ENCODE peak calls at places on chromosomes 13 and 19, in nine cellular contexts. R is OCI-LY7; U is AG04450; H is HFF-Myc; G is HCT116; B is CD8-positive, alpha-beta memory T cell; T is epithelial cell of proximal tubule; Q is fibroblast of villous mesenchyme; O is AG09309. F is an unnamed sample.

GRCh38 chr19:50392759-50393158 is 8.6 kb downstream of the POLD1 start:
- DNase-seq in R (no peak), U (no peak), H (no peak), G (no peak), B (no peak), T (no peak), Q (no peak), O (no peak), F (no peak)

GRCh38 chr19:47447470-47448359 is 24.0 kb downstream of the SLC8A2 start:
- DNase-seq in R (peak), U (no peak), H (no peak), G (peak), B (peak), T (no peak), Q (peak), O (no peak), F (peak)

GRCh38 chr19:47284324-47284899 is 9.7 kb downstream of the INAFM1 start:
- DNase-seq in R (peak), U (peak), H (peak), G (no peak), B (peak), T (no peak), Q (peak), O (no peak), F (peak)

GRCh38 chr13:24043590-24044350 is 116.8 kb upstream of the SPATA13 start:
- DNase-seq in R (no peak), U (no peak), H (no peak), G (no peak), B (no peak), T (no peak), Q (no peak), O (no peak), F (no peak)

GRCh38 chr13:49356224-49356623 is 87.6 kb downstream of the CAB39L start:
- DNase-seq in R (no peak), U (peak), H (no peak), G (no peak), B (no peak), T (peak), Q (peak), O (peak), F (peak)

GRCh38 chr13:100506600-100507422 is 81.8 kb downstream of the GGACT start:
- DNase-seq in R (no peak), U (no peak), H (no peak), G (no peak), B (no peak), T (no peak), Q (no peak), O (no peak), F (no peak)

GRCh38 chr19:31659897-31660210 is 310.6 kb upstream of the TSHZ3 start:
- DNase-seq in R (no peak), U (no peak), H (no peak), G (no peak), B (no peak), T (no peak), Q (no peak), O (no peak), F (no peak)

GRCh38 chr13:27177852-27178251 is 6.2 kb upstream of the USP12 start:
- DNase-seq in R (no peak), U (no peak), H (no peak), G (no peak), B (no peak), T (no peak), Q (no peak), O (no peak), F (no peak)

GRCh38 chr19:52542984-52543664 is 15.7 kb downstream of the ZNF808 start:
- DNase-seq in R (no peak), U (no peak), H (no peak), G (no peak), B (no peak), T (no peak), Q (no peak), O (no peak), F (no peak)

GRCh38 chr19:18967358-18968146 is 26.5 kb upstream of the HOMER3 start:
- DNase-seq in R (no peak), U (no peak), H (no peak), G (no peak), B (no peak), T (peak), Q (peak), O (no peak), F (peak)

GRCh38 chr13:105778196-105778595 is 757.3 kb downstream of the EFNB2 start:
- DNase-seq in R (no peak), U (no peak), H (no peak), G (no peak), B (no peak), T (peak), Q (no peak), O (no peak), F (peak)

GRCh38 chr19:5495792-5496191 is 40.6 kb downstream of the ZNRF4 start:
- DNase-seq in R (no peak), U (no peak), H (no peak), G (no peak), B (no peak), T (no peak), Q (no peak), O (no peak), F (no peak)

GRCh38 chr19:17448190-17448967 is at the start of gene TMEM221:
- DNase-seq in R (peak), U (no peak), H (no peak), G (no peak), B (peak), T (no peak), Q (no peak), O (no peak), F (no peak)

GRCh38 chr13:108834193-108834592 is 204.8 kb downstream of the MYO16 start:
- DNase-seq in R (no peak), U (no peak), H (no peak), G (peak), B (no peak), T (no peak), Q (peak), O (no peak), F (peak)

GRCh38 chr13:98470920-98471319 is 106.0 kb downstream of the STK24 start:
- DNase-seq in R (no peak), U (no peak), H (no peak), G (no peak), B (no peak), T (no peak), Q (no peak), O (no peak), F (no peak)

GRCh38 chr19:41531438-41532311 is 44.3 kb upstream of the CEACAM21 start:
- DNase-seq in R (peak), U (no peak), H (no peak), G (no peak), B (peak), T (no peak), Q (peak), O (no peak), F (peak)

GRCh38 chr19:30319411-30319810 is 52.8 kb upstream of the ZNF536 start:
- DNase-seq in R (no peak), U (no peak), H (no peak), G (no peak), B (no peak), T (no peak), Q (no peak), O (no peak), F (no peak)

GRCh38 chr13:71801781-71802180 is 65.2 kb downstream of the DACH1 start:
- DNase-seq in R (no peak), U (no peak), H (no peak), G (no peak), B (no peak), T (no peak), Q (no peak), O (no peak), F (no peak)

GRCh38 chr13:84136582-84136981 is 254.3 kb upstream of the SLITRK1 start:
- DNase-seq in R (no peak), U (no peak), H (no peak), G (no peak), B (no peak), T (no peak), Q (no peak), O (no peak), F (no peak)

GRCh38 chr19:46616631-46617322 is 8.1 kb downstream of the PTGIR start:
- DNase-seq in R (peak), U (no peak), H (peak), G (peak), B (no peak), T (no peak), Q (peak), O (no peak), F (peak)

GRCh38 chr13:110915874-110916670 is 1.2 kb upstream of the ANKRD10 start:
- DNase-seq in R (no peak), U (no peak), H (no peak), G (no peak), B (no peak), T (no peak), Q (peak), O (peak), F (peak)

GRCh38 chr13:75581874-75582640 is 32.5 kb downstream of the UCHL3 start:
- DNase-seq in R (no peak), U (no peak), H (no peak), G (no peak), B (no peak), T (no peak), Q (no peak), O (no peak), F (no peak)

GRCh38 chr19:56348289-56348877 is 33.7 kb upstream of the ZSCAN5A start:
- DNase-seq in R (peak), U (no peak), H (no peak), G (peak), B (no peak), T (no peak), Q (peak), O (no peak), F (no peak)

GRCh38 chr19:2275588-2276428 is 6.2 kb downstream of the PEAK3 start:
- DNase-seq in R (no peak), U (no peak), H (no peak), G (no peak), B (no peak), T (no peak), Q (no peak), O (no peak), F (no peak)
- H3K4me3 ChIP-seq in R (no peak), U (no peak), H (no peak), G (no peak), B (no peak), T (no peak), Q (no peak), O (no peak), F (no peak)

DNA sequence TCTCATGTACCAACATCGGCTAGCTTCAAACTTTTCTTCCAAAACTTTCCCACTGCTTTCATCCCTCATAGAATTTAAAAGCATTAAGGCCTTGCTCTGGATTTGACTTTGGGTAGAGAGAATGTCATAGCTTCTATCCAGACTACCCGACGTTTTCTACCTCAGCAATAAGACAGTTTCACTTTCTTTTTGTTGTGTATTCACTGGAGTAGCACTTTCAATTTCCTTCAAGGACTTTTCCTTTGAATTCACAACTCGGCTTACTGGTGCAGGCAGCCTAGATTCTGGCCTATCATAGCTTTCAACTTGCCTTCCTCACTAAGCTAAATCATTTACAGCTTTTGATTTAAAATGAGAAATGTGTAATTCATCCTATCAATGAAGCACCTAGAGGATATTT is 420.4 kb upstream of the GPC6 start:
- DNase-seq in R (peak), U (no peak), H (no peak), G (no peak), B (no peak), T (peak), Q (peak), O (no peak), F (peak)
- H3K4me3 ChIP-seq in R (peak), U (peak), H (no peak), G (no peak), B (peak), T (peak), Q (peak), O (no peak), F (no peak)

GRCh38 chr19:44845612-44846454 is at the start of gene NECTIN2:
- DNase-seq in R (peak), U (peak), H (peak), G (peak), B (peak), T (peak), Q (peak), O (peak), F (peak)
- H3K4me3 ChIP-seq in R (peak), U (peak), H (peak), G (peak), B (peak), T (peak), Q (peak), O (peak), F (peak)

GRCh38 chr19:3696660-3696995 is 3.6 kb downstream of the PIP5K1C start:
- DNase-seq in R (no peak), U (no peak), H (no peak), G (no peak), B (no peak), T (no peak), Q (no peak), O (no peak), F (no peak)
- H3K4me3 ChIP-seq in R (no peak), U (no peak), H (no peak), G (no peak), B (no peak), T (no peak), Q (no peak), O (no peak), F (no peak)

GRCh38 chr19:40519352-40520322 is 52.8 kb downstream of the SPTBN4 start:
- DNase-seq in R (no peak), U (no peak), H (no peak), G (no peak), B (no peak), T (no peak), Q (peak), O (no peak), F (no peak)
- H3K4me3 ChIP-seq in R (no peak), U (no peak), H (no peak), G (no peak), B (no peak), T (no peak), Q (no peak), O (no peak), F (no peak)

DNA sequence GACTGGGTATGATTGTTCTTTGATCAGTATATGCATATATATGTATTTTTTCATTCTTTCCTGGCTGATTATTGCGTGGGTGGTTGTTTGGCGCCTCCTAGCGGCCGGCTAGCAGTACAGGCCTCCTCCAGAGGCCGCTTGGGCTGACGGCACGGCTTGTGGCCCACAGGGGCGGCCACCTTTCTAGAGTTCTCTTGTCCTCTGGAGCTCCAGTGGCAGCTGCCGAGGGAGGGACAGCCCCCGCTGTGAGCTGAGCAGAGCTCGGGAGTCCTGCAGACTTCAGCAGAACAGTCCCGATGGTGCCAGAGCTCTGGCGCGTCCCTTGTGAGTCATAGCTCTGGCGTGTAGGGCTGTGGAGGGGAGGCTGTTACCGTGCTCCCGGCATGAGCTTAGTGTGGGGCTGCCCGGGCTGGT is 22.5 kb upstream of the ZNF429 start:
- DNase-seq in R (peak), U (no peak), H (no peak), G (peak), B (peak), T (no peak), Q (peak), O (no peak), F (peak)
- H3K4me3 ChIP-seq in R (no peak), U (no peak), H (peak), G (no peak), B (no peak), T (no peak), Q (peak), O (no peak), F (no peak)